ENCODE peak calls at places on chromosomes 3 and 15, in six cellular contexts. U is cardiac muscle cell, Q is mesendoderm, M is heart right ventricle, F is HepG2, H is breast epithelium. N is an unnamed sample. For H3K36me3, the result is how much of the 10 kb centered on the place peaks cover.

GRCh38 chr3:8937064-8938020 is 25.9 kb downstream of the RAD18 start:
- DNase-seq in U (peak), Q (no peak), M (no peak), F (peak), H (no peak), N (peak)

GRCh38 chr15:69344238-69344637 is 45.5 kb downstream of the PAQR5 start:
- DNase-seq in U (no peak), Q (no peak), M (no peak), F (no peak), H (no peak), N (no peak)

GRCh38 chr15:81853349-81853748 is 192.5 kb downstream of the MEX3B start:
- DNase-seq in U (no peak), Q (no peak), M (no peak), F (no peak), H (no peak), N (no peak)

GRCh38 chr3:183968846-183969245 is 48.8 kb downstream of the ABCC5 start:
- DNase-seq in U (no peak), Q (no peak), M (no peak), F (no peak), H (no peak), N (no peak)

GRCh38 chr3:62954579-62954978 is 79.4 kb upstream of the CADPS start:
- DNase-seq in U (no peak), Q (peak), M (no peak), F (no peak), H (no peak), N (no peak)

GRCh38 chr3:126377211-126377610 is 17.5 kb upstream of the CFAP100 start:
- DNase-seq in U (no peak), Q (no peak), M (no peak), F (no peak), H (no peak), N (no peak)

GRCh38 chr3:106299300-106300098 is 430.7 kb upstream of the CBLB start:
- DNase-seq in U (peak), Q (no peak), M (no peak), F (no peak), H (no peak), N (no peak)

GRCh38 chr3:100796556-100796955 is 87.3 kb downstream of the TFG start:
- DNase-seq in U (peak), Q (peak), M (no peak), F (no peak), H (no peak), N (no peak)

GRCh38 chr15:28955160-28955502 is 69.4 kb downstream of the APBA2 start:
- DNase-seq in U (peak), Q (no peak), M (no peak), F (no peak), H (no peak), N (peak)

GRCh38 chr3:85161544-85161943 is 202.8 kb downstream of the CADM2 start:
- DNase-seq in U (no peak), Q (no peak), M (no peak), F (peak), H (no peak), N (no peak)

GRCh38 chr15:94061041-94061440 is 170.3 kb upstream of the MCTP2 start:
- DNase-seq in U (no peak), Q (no peak), M (no peak), F (no peak), H (no peak), N (no peak)

GRCh38 chr15:77980094-77980493 is 97.4 kb downstream of the TBC1D2B start:
- DNase-seq in U (no peak), Q (no peak), M (no peak), F (no peak), H (no peak), N (no peak)

GRCh38 chr3:126913524-126913923 is 69.4 kb upstream of the PLXNA1 start:
- DNase-seq in U (no peak), Q (no peak), M (no peak), F (no peak), H (no peak), N (no peak)

GRCh38 chr15:82571722-82572222 is 31.5 kb upstream of the RPS17 start:
- DNase-seq in U (peak), Q (peak), M (peak), F (no peak), H (peak), N (peak)

GRCh38 chr3:42638339-42638842 is 15.1 kb upstream of the ZBTB47 start:
- DNase-seq in U (no peak), Q (no peak), M (no peak), F (no peak), H (no peak), N (no peak)

GRCh38 chr3:96877510-96877909 is 63.1 kb downstream of the EPHA6 start:
- DNase-seq in U (no peak), Q (no peak), M (no peak), F (no peak), H (no peak), N (no peak)

GRCh38 chr3:40116478-40117162 is 192.9 kb upstream of the EIF1B start:
- DNase-seq in U (peak), Q (no peak), M (no peak), F (no peak), H (no peak), N (no peak)

GRCh38 chr15:68442041-68442440 is 10.1 kb upstream of the ITGA11 start:
- DNase-seq in U (no peak), Q (no peak), M (no peak), F (no peak), H (no peak), N (no peak)

GRCh38 chr3:50334339-50335075 is 6.1 kb downstream of the RASSF1 start:
- DNase-seq in U (no peak), Q (no peak), M (no peak), F (no peak), H (no peak), N (no peak)
- H3K36me3 ChIP-seq in U (under half), Q (under half), M (under half), F (under half), H (under half), N (half or more)

GRCh38 chr15:59008086-59008485 is 20.6 kb downstream of the RNF111 start:
- DNase-seq in U (no peak), Q (no peak), M (no peak), F (no peak), H (no peak), N (no peak)

GRCh38 chr15:59013246-59013645 is 25.8 kb downstream of the RNF111 start:
- DNase-seq in U (no peak), Q (no peak), M (no peak), F (no peak), H (no peak), N (no peak)

GRCh38 chr15:59005579-59005978 is 18.1 kb downstream of the RNF111 start:
- DNase-seq in U (no peak), Q (no peak), M (no peak), F (no peak), H (no peak), N (no peak)

GRCh38 chr15:59014068-59014467 is 26.6 kb downstream of the RNF111 start:
- DNase-seq in U (no peak), Q (no peak), M (no peak), F (no peak), H (no peak), N (no peak)

GRCh38 chr15:59011262-59011947 is 23.9 kb downstream of the RNF111 start:
- DNase-seq in U (no peak), Q (no peak), M (no peak), F (no peak), H (no peak), N (peak)
- H3K27ac ChIP-seq in U (no peak), Q (no peak), M (no peak), F (no peak), H (no peak), N (no peak)

GRCh38 chr15:85706779-85707518 is 87.8 kb downstream of the KLHL25 start:
- DNase-seq in U (peak), Q (peak), M (no peak), F (no peak), H (no peak), N (no peak)

GRCh38 chr15:85700767-85701166 is 94.0 kb downstream of the KLHL25 start:
- DNase-seq in U (no peak), Q (no peak), M (no peak), F (no peak), H (no peak), N (no peak)

GRCh38 chr15:85704720-85705119 is 90.0 kb downstream of the KLHL25 start:
- DNase-seq in U (no peak), Q (no peak), M (no peak), F (no peak), H (no peak), N (no peak)

GRCh38 chr15:85702321-85703230 is 92.1 kb downstream of the KLHL25 start:
- DNase-seq in U (peak), Q (no peak), M (no peak), F (no peak), H (no peak), N (no peak)

GRCh38 chr15:85704021-85704420 is 90.7 kb downstream of the KLHL25 start:
- DNase-seq in U (no peak), Q (no peak), M (no peak), F (no peak), H (no peak), N (no peak)
- H3K36me3 ChIP-seq in U (under half), Q (under half), M (under half), F (under half), H (under half), N (under half)

GRCh38 chr15:45121020-45121419 is 6.9 kb downstream of the DUOXA2 start:
- DNase-seq in U (no peak), Q (no peak), M (no peak), F (no peak), H (no peak), N (no peak)
- H3K27ac ChIP-seq in U (no peak), Q (no peak), M (no peak), F (no peak), H (no peak), N (no peak)

DNA sequence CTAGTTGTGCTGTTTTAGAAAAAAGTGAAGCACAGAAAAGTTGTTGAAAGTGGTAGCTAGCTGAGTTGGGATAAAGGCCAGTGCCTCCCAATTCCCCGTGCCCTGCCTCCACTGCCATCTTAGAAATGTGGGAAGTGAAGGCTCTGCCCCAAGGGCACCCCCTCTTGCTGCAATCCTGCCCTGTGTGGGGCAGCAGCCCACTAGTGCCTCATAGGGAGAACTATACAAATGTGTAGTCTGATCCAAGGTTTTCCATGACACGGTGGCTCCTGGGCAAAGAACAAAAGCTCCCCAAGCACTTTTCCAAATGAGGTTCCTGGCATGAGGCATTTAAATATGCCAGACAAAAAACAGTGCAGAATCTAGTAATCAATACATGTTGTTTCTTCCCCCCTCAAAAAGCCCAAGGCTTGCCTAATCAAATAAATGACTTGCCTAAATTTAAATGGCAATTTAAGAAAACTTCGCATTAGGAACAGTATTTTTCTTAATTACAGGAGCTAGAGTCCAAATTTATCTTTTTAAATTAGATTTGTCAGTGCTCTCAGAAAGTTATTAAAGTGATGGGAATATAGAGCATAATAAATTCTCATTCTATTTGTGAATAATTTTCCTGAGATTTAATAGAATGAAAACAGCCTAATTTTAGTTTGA is 83.8 kb downstream of the GHSR start:
- DNase-seq in U (no peak), Q (no peak), M (no peak), F (no peak), H (no peak), N (no peak)
- H3K36me3 ChIP-seq in U (half or more), Q (under half), M (under half), F (half or more), H (under half), N (half or more)

N was measured in SJSA1.